ENCODE peak calls at places on chromosomes 5 and 9, in six cellular contexts. One of them, this sample, is unnamed.
A peak's percentile ranks its signal among the peaks of the same experiment; 100 is the strongest.

GRCh38 chr5:130528474-130528873 is 624.2 kb downstream of the CHSY3 start:
- DNase-seq in fibroblast of mammary gland: peak; percentile 72
- DNase-seq in left ventricle myocardium inferior: no peak
- DNase-seq in uterus: no peak
- DNase-seq in upper lobe of right lung: no peak
- DNase-seq in ovary: no peak
- DNase-seq in this sample: no peak

GRCh38 chr9:115400801-115401200 is 282.8 kb upstream of the TNC start:
- DNase-seq in left ventricle myocardium inferior: no peak
- DNase-seq in ovary: no peak
- DNase-seq in uterus: no peak
- DNase-seq in upper lobe of right lung: no peak
- DNase-seq in fibroblast of mammary gland: peak; percentile 82
- DNase-seq in this sample: no peak

GRCh38 chr5:32027717-32028321 is 146.3 kb downstream of the GOLPH3 start:
- DNase-seq in ovary: peak; percentile 60
- DNase-seq in left ventricle myocardium inferior: peak; percentile 67
- DNase-seq in fibroblast of mammary gland: peak; percentile 100
- DNase-seq in uterus: peak; percentile 86
- DNase-seq in upper lobe of right lung: no peak
- DNase-seq in this sample: no peak

GRCh38 chr9:79610019-79610760 is 38.4 kb downstream of the TLE4 start:
- DNase-seq in uterus: no peak
- DNase-seq in fibroblast of mammary gland: peak; percentile 77
- DNase-seq in ovary: no peak
- DNase-seq in left ventricle myocardium inferior: no peak
- DNase-seq in upper lobe of right lung: no peak
- DNase-seq in this sample: no peak

GRCh38 chr9:105281926-105282325 is 37.5 kb downstream of the SLC44A1 start:
- DNase-seq in left ventricle myocardium inferior: no peak
- DNase-seq in fibroblast of mammary gland: peak; percentile 53
- DNase-seq in uterus: no peak
- DNase-seq in ovary: no peak
- DNase-seq in upper lobe of right lung: no peak
- DNase-seq in this sample: no peak

GRCh38 chr5:72018158-72018803 is 89.0 kb upstream of the MAP1B start:
- DNase-seq in upper lobe of right lung: no peak
- DNase-seq in ovary: no peak
- DNase-seq in fibroblast of mammary gland: peak; percentile 73
- DNase-seq in left ventricle myocardium inferior: peak; percentile 30
- DNase-seq in uterus: no peak
- DNase-seq in this sample: peak; percentile 78

GRCh38 chr5:107670927-107671741 is at the start of gene EFNA5:
- DNase-seq in uterus: no peak
- DNase-seq in fibroblast of mammary gland: peak; percentile 48
- DNase-seq in upper lobe of right lung: peak; percentile 76
- DNase-seq in left ventricle myocardium inferior: peak; percentile 31
- DNase-seq in ovary: peak; percentile 40
- DNase-seq in this sample: peak; percentile 90

GRCh38 chr9:35906923-35907699 is 1.1 kb downstream of the HRCT1 start:
- DNase-seq in uterus: peak; percentile 86
- DNase-seq in upper lobe of right lung: peak; percentile 85
- DNase-seq in fibroblast of mammary gland: peak; percentile 95
- DNase-seq in left ventricle myocardium inferior: peak; percentile 69
- DNase-seq in ovary: peak; percentile 52
- DNase-seq in this sample: no peak

GRCh38 chr9:75990181-75990580 is 99.7 kb downstream of the PCSK5 start:
- DNase-seq in uterus: no peak
- DNase-seq in fibroblast of mammary gland: no peak
- DNase-seq in left ventricle myocardium inferior: no peak
- DNase-seq in upper lobe of right lung: no peak
- DNase-seq in ovary: no peak
- DNase-seq in this sample: no peak

GRCh38 chr9:22238809-22239684 is 207.6 kb upstream of the DMRTA1 start:
- DNase-seq in left ventricle myocardium inferior: no peak
- DNase-seq in ovary: no peak
- DNase-seq in uterus: no peak
- DNase-seq in fibroblast of mammary gland: peak; percentile 70
- DNase-seq in upper lobe of right lung: no peak
- DNase-seq in this sample: peak; percentile 37

GRCh38 chr9:123562844-123563346 is 206.9 kb downstream of the CRB2 start:
- DNase-seq in ovary: no peak
- DNase-seq in uterus: no peak
- DNase-seq in upper lobe of right lung: no peak
- DNase-seq in left ventricle myocardium inferior: no peak
- DNase-seq in fibroblast of mammary gland: peak; percentile 96
- DNase-seq in this sample: peak; percentile 65

GRCh38 chr5:57662991-57663390 is 180.4 kb upstream of the ACTBL2 start:
- DNase-seq in fibroblast of mammary gland: no peak
- DNase-seq in ovary: no peak
- DNase-seq in left ventricle myocardium inferior: no peak
- DNase-seq in uterus: no peak
- DNase-seq in upper lobe of right lung: no peak
- DNase-seq in this sample: no peak

GRCh38 chr5:88690619-88691560 is 192.1 kb downstream of the MEF2C start:
- DNase-seq in uterus: peak; percentile 51
- DNase-seq in ovary: peak; percentile 66
- DNase-seq in upper lobe of right lung: peak; percentile 80
- DNase-seq in left ventricle myocardium inferior: peak; percentile 66
- DNase-seq in fibroblast of mammary gland: peak; percentile 56
- DNase-seq in this sample: peak; percentile 77

GRCh38 chr9:89426389-89426961 is 71.4 kb downstream of the SEMA4D start:
- DNase-seq in left ventricle myocardium inferior: no peak
- DNase-seq in upper lobe of right lung: no peak
- DNase-seq in fibroblast of mammary gland: no peak
- DNase-seq in ovary: no peak
- DNase-seq in uterus: no peak
- DNase-seq in this sample: peak; percentile 93

GRCh38 chr9:3181049-3181953 is 337.4 kb upstream of the PUM3 start:
- DNase-seq in left ventricle myocardium inferior: no peak
- DNase-seq in ovary: peak; percentile 29
- DNase-seq in upper lobe of right lung: peak; percentile 70
- DNase-seq in uterus: no peak
- DNase-seq in fibroblast of mammary gland: peak; percentile 27
- DNase-seq in this sample: peak; percentile 67

GRCh38 chr9:89425024-89425805 is 72.7 kb downstream of the SEMA4D start:
- DNase-seq in upper lobe of right lung: no peak
- DNase-seq in ovary: no peak
- DNase-seq in fibroblast of mammary gland: peak; percentile 34
- DNase-seq in uterus: no peak
- DNase-seq in left ventricle myocardium inferior: no peak
- DNase-seq in this sample: no peak

GRCh38 chr5:79235578-79236363 is at the start of gene JMY:
- DNase-seq in uterus: peak; percentile 84
- DNase-seq in upper lobe of right lung: peak; percentile 94
- DNase-seq in fibroblast of mammary gland: peak; percentile 82
- DNase-seq in left ventricle myocardium inferior: peak; percentile 89
- DNase-seq in ovary: peak; percentile 89
- DNase-seq in this sample: peak; percentile 92
- TF ChIP-seq CTCF in uterus: peak; percentile 18
- TF ChIP-seq CTCF in upper lobe of right lung: no peak
- TF ChIP-seq CTCF in fibroblast of mammary gland: no peak
- TF ChIP-seq CTCF in left ventricle myocardium inferior: peak; percentile 29
- TF ChIP-seq CTCF in ovary: no peak
- TF ChIP-seq CTCF in this sample: no peak

GRCh38 chr5:172640139-172640538 is 924 bp upstream of the NEURL1B start:
- DNase-seq in ovary: no peak
- DNase-seq in uterus: no peak
- DNase-seq in left ventricle myocardium inferior: no peak
- DNase-seq in fibroblast of mammary gland: no peak
- DNase-seq in upper lobe of right lung: peak; percentile 15
- DNase-seq in this sample: no peak
- H3K4me3 ChIP-seq in ovary: no peak overlapping the region
- H3K4me3 ChIP-seq in uterus: peak overlapping the region; percentile 92
- H3K4me3 ChIP-seq in left ventricle myocardium inferior: peak overlapping the region; percentile 85
- H3K4me3 ChIP-seq in fibroblast of mammary gland: no peak overlapping the region
- H3K4me3 ChIP-seq in upper lobe of right lung: no peak overlapping the region
- H3K4me3 ChIP-seq in this sample: no peak overlapping the region

GRCh38 chr5:41176952-41177351 is 36.4 kb downstream of the C6 start:
- DNase-seq in left ventricle myocardium inferior: no peak
- DNase-seq in upper lobe of right lung: no peak
- DNase-seq in uterus: no peak
- DNase-seq in ovary: no peak
- DNase-seq in fibroblast of mammary gland: peak; percentile 61
- DNase-seq in this sample: no peak
- TF ChIP-seq CTCF in left ventricle myocardium inferior: no peak
- TF ChIP-seq CTCF in upper lobe of right lung: no peak
- TF ChIP-seq CTCF in uterus: no peak
- TF ChIP-seq CTCF in ovary: no peak
- TF ChIP-seq CTCF in fibroblast of mammary gland: no peak
- TF ChIP-seq CTCF in this sample: no peak

GRCh38 chr9:100427366-100428263 is 672 bp downstream of the MSANTD3 start:
- DNase-seq in left ventricle myocardium inferior: peak; percentile 30
- DNase-seq in upper lobe of right lung: peak; percentile 73
- DNase-seq in uterus: peak; percentile 66
- DNase-seq in fibroblast of mammary gland: peak; percentile 76
- DNase-seq in ovary: peak; percentile 65
- DNase-seq in this sample: peak; percentile 42

GRCh38 chr9:100426532-100427365 is at the start of gene MSANTD3:
- DNase-seq in fibroblast of mammary gland: peak; percentile 70
- DNase-seq in upper lobe of right lung: peak; percentile 86
- DNase-seq in ovary: peak; percentile 75
- DNase-seq in left ventricle myocardium inferior: peak; percentile 74
- DNase-seq in uterus: peak; percentile 51
- DNase-seq in this sample: peak; percentile 68

GRCh38 chr9:100428871-100429654 is 2.1 kb downstream of the MSANTD3 start:
- DNase-seq in uterus: peak; percentile 66
- DNase-seq in ovary: no peak
- DNase-seq in left ventricle myocardium inferior: no peak
- DNase-seq in upper lobe of right lung: no peak
- DNase-seq in fibroblast of mammary gland: peak; percentile 100
- DNase-seq in this sample: peak; percentile 15

GRCh38 chr9:100426194-100426531 is 780 bp upstream of the MSANTD3 start:
- DNase-seq in ovary: no peak
- DNase-seq in uterus: no peak
- DNase-seq in left ventricle myocardium inferior: no peak
- DNase-seq in fibroblast of mammary gland: no peak
- DNase-seq in upper lobe of right lung: no peak
- DNase-seq in this sample: no peak

DNA sequence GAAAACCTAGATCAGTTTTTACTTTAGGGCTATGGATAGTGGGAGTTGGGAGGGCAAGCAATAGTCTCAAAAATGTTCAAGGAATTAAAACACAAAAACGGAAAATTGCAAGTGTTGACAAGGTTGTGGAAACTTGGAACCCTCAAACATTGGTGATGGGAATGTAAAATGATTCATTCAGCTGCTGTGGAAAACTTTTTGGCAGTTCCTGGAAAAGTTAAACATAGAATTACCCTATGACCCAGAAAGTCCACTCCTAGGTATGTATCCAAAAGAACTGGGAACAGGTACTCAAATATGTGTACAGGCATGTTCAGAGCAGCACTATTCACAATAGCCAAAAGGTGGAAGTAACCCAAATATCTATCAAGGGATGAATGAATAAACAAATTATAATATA is 1.2 kb upstream of the MSANTD3 start:
- DNase-seq in fibroblast of mammary gland: peak; percentile 47
- DNase-seq in uterus: no peak
- DNase-seq in upper lobe of right lung: no peak
- DNase-seq in left ventricle myocardium inferior: no peak
- DNase-seq in ovary: no peak
- DNase-seq in this sample: no peak
- H3K4me3 ChIP-seq in fibroblast of mammary gland: no peak overlapping the region
- H3K4me3 ChIP-seq in uterus: no peak overlapping the region
- H3K4me3 ChIP-seq in upper lobe of right lung: no peak overlapping the region
- H3K4me3 ChIP-seq in left ventricle myocardium inferior: no peak overlapping the region
- H3K4me3 ChIP-seq in ovary: no peak overlapping the region
- H3K4me3 ChIP-seq in this sample: no peak overlapping the region

DNA sequence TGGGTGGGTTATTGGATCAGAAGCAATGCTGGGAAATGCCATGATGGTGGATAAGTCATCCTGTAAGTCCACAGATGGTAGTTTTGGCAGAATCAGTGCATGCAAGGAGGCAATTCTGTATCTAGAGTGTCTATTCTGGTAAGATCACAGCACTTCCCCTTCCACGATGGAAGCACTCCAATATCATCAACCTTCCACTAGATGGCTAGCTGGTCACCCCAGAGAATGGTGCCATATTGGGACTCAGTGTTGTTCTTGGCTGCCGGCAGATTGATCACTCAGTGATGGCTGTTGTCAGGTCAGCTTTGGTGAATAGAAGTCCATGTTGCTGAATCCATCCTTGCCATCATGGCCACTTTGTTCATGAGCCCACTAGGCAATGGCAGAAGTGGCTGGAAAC is 553.5 kb downstream of the CSNK1G3 start:
- DNase-seq in ovary: no peak
- DNase-seq in left ventricle myocardium inferior: no peak
- DNase-seq in upper lobe of right lung: no peak
- DNase-seq in fibroblast of mammary gland: peak; percentile 4
- DNase-seq in uterus: no peak
- DNase-seq in this sample: no peak
- TF ChIP-seq CTCF in ovary: no peak
- TF ChIP-seq CTCF in left ventricle myocardium inferior: no peak
- TF ChIP-seq CTCF in upper lobe of right lung: no peak
- TF ChIP-seq CTCF in fibroblast of mammary gland: peak; percentile 8
- TF ChIP-seq CTCF in uterus: no peak
- TF ChIP-seq CTCF in this sample: peak; percentile 6